ENCODE peak calls at places on chromosomes 5 and 9, in five cellular contexts. H, X, L, W and Y are unnamed samples. For H3K4me1, the result is how much of the 10 kb centered on the place peaks cover.

GRCh38 chr9:13942695-13943094 is 371.2 kb downstream of the NFIB start:
- DNase-seq in W (no peak), H (no peak), X (no peak), L (no peak), Y (no peak)

GRCh38 chr5:133373121-133373870 is 239.0 kb downstream of the FSTL4 start:
- DNase-seq in L (no peak), X (no peak), W (no peak), H (no peak), Y (no peak)

GRCh38 chr5:40406426-40407211 is 273.1 kb upstream of the PTGER4 start:
- DNase-seq in L (no peak), X (no peak), H (peak), W (no peak), Y (no peak)

GRCh38 chr9:116369706-116370105 is 216.1 kb downstream of the PAPPA start:
- DNase-seq in L (no peak), H (no peak), W (no peak), X (no peak), Y (no peak)

GRCh38 chr5:171462136-171462927 is 42.9 kb downstream of the FGF18 start:
- DNase-seq in L (no peak), W (no peak), X (no peak), H (no peak), Y (no peak)

GRCh38 chr9:4662989-4663792 is 1.1 kb downstream of the PLPP6 start:
- DNase-seq in W (no peak), H (peak), X (no peak), L (no peak), Y (no peak)

GRCh38 chr5:61357745-61358144 is 25.7 kb downstream of the ZSWIM6 start:
- DNase-seq in H (no peak), L (no peak), X (no peak), W (no peak), Y (no peak)

GRCh38 chr9:121929893-121930875 is 162.9 kb downstream of the TTLL11 start:
- DNase-seq in L (peak), H (peak), W (no peak), X (no peak), Y (no peak)

GRCh38 chr5:114678778-114679177 is 316.9 kb downstream of the KCNN2 start:
- DNase-seq in X (no peak), H (no peak), W (no peak), L (no peak), Y (no peak)

GRCh38 chr5:148910686-148911361 is 84.4 kb downstream of the ADRB2 start:
- DNase-seq in H (peak), W (no peak), L (no peak), X (no peak), Y (no peak)

GRCh38 chr9:21919377-21920362 is 74.5 kb downstream of the CDKN2A start:
- DNase-seq in X (no peak), W (peak), L (no peak), H (peak), Y (peak)

GRCh38 chr9:110933350-110934001 is 104.8 kb downstream of the LPAR1 start:
- DNase-seq in W (peak), L (no peak), X (no peak), H (no peak), Y (no peak)

GRCh38 chr9:92774274-92774673 is 9.6 kb upstream of the BICD2 start:
- DNase-seq in L (no peak), H (no peak), W (no peak), X (no peak), Y (no peak)

GRCh38 chr5:179115845-179116524 is 55.8 kb downstream of the ZNF354C start:
- DNase-seq in L (no peak), X (peak), W (no peak), H (no peak), Y (no peak)

GRCh38 chr9:3441197-3441816 is 84.5 kb downstream of the RFX3 start:
- DNase-seq in X (no peak), H (peak), W (peak), L (no peak), Y (peak)

GRCh38 chr9:93288341-93288740 is 104.4 kb downstream of the WNK2 start:
- DNase-seq in W (no peak), L (no peak), X (no peak), H (no peak), Y (no peak)

GRCh38 chr5:77777911-77778310 is 1.8 kb upstream of the TBCA start:
- DNase-seq in W (no peak), H (no peak), X (no peak), L (no peak), Y (no peak)

GRCh38 chr5:40660751-40661150 is 19.0 kb upstream of the PTGER4 start:
- DNase-seq in W (no peak), L (no peak), H (no peak), X (no peak), Y (no peak)

GRCh38 chr9:18424132-18424531 is 49.8 kb upstream of the ADAMTSL1 start:
- DNase-seq in H (no peak), L (no peak), X (no peak), W (no peak), Y (no peak)

GRCh38 chr9:38085308-38085707 is 16.3 kb upstream of the SHB start:
- DNase-seq in L (no peak), W (no peak), H (no peak), X (no peak), Y (no peak)

GRCh38 chr5:39422886-39423285 is 1.9 kb downstream of the DAB2 start:
- DNase-seq in W (no peak), X (no peak), H (no peak), L (no peak), Y (no peak)

GRCh38 chr5:1417586-1418225 is 27.5 kb downstream of the SLC6A3 start:
- DNase-seq in L (no peak), H (no peak), W (no peak), X (peak), Y (no peak)

GRCh38 chr9:69857828-69858227 is 37.2 kb downstream of the CFAP95 start:
- DNase-seq in X (no peak), L (no peak), W (no peak), H (no peak), Y (no peak)

GRCh38 chr5:177364159-177364962 is 6.6 kb downstream of the RGS14 start:
- DNase-seq in X (no peak), W (no peak), H (no peak), L (no peak), Y (no peak)

GRCh38 chr5:176620333-176620981 is 9.9 kb downstream of the SNCB start:
- DNase-seq in W (no peak), X (no peak), H (no peak), L (no peak), Y (no peak)

GRCh38 chr9:131087354-131087893 is 8.9 kb upstream of the AIF1L start:
- DNase-seq in H (no peak), W (no peak), X (no peak), L (no peak), Y (no peak)

GRCh38 chr9:118643118-118643517 is 726.1 kb downstream of the BRINP1 start:
- DNase-seq in X (peak), W (no peak), H (no peak), L (peak), Y (no peak)

GRCh38 chr9:37449877-37450632 is 15.2 kb downstream of the ZBTB5 start:
- DNase-seq in H (no peak), L (peak), W (no peak), X (no peak), Y (no peak)

GRCh38 chr9:12790026-12790425 is 15.2 kb downstream of the LURAP1L start:
- DNase-seq in L (no peak), W (no peak), H (no peak), X (no peak), Y (no peak)

GRCh38 chr5:93421498-93421897 is 159.5 kb downstream of the NR2F1-AS1 start:
- DNase-seq in L (peak), W (no peak), H (no peak), X (no peak), Y (no peak)

GRCh38 chr9:69012690-69013403 is 1.1 kb downstream of the PRKACG start:
- DNase-seq in L (no peak), H (no peak), X (no peak), W (no peak), Y (no peak)

GRCh38 chr9:121773954-121774714 is 122.7 kb downstream of the DAB2IP start:
- DNase-seq in X (peak), W (no peak), L (no peak), H (no peak), Y (no peak)

GRCh38 chr5:147483961-147484707 is 25.7 kb downstream of the DPYSL3 start:
- DNase-seq in L (no peak), W (no peak), H (peak), X (peak), Y (no peak)

GRCh38 chr5:74500037-74500917 is 140.3 kb downstream of the ENC1 start:
- DNase-seq in H (no peak), L (no peak), X (no peak), W (no peak), Y (no peak)

GRCh38 chr9:28598396-28598795 is 1025.1 kb upstream of the C9orf72 start:
- DNase-seq in W (no peak), H (no peak), L (no peak), X (no peak), Y (no peak)

GRCh38 chr5:153456354-153456753 is 34.1 kb upstream of the GRIA1 start:
- DNase-seq in X (no peak), L (no peak), W (no peak), H (no peak), Y (no peak)

GRCh38 chr9:79164396-79164795 is 407.4 kb upstream of the TLE4 start:
- DNase-seq in W (no peak), H (no peak), L (no peak), X (no peak), Y (no peak)

GRCh38 chr5:128225245-128226030 is 141.9 kb downstream of the SLC12A2 start:
- DNase-seq in W (no peak), H (no peak), X (no peak), L (no peak), Y (no peak)

GRCh38 chr5:142309747-142310318 is 15.0 kb downstream of the SPRY4 start:
- DNase-seq in H (no peak), L (no peak), W (no peak), X (no peak), Y (no peak)
- H3K4me1 ChIP-seq in H (under half), L (under half), W (under half), X (under half), Y (under half)

GRCh38 chr5:45795458-45795857 is 99.3 kb upstream of the HCN1 start:
- DNase-seq in X (no peak), H (no peak), L (no peak), W (no peak), Y (no peak)
- H3K4me3 ChIP-seq in X (no peak), H (no peak), L (no peak), W (no peak), Y (no peak)

GRCh38 chr9:104911029-104911607 is 16.8 kb downstream of the ABCA1 start:
- DNase-seq in W (no peak), H (no peak), X (no peak), L (no peak), Y (no peak)

GRCh38 chr9:104915739-104916138 is 12.2 kb downstream of the ABCA1 start:
- DNase-seq in H (no peak), L (no peak), W (no peak), X (no peak), Y (no peak)

GRCh38 chr9:104915049-104915448 is 12.9 kb downstream of the ABCA1 start:
- DNase-seq in X (no peak), H (no peak), W (no peak), L (no peak), Y (no peak)

GRCh38 chr9:104914458-104914857 is 13.5 kb downstream of the ABCA1 start:
- DNase-seq in W (no peak), L (no peak), X (no peak), H (no peak), Y (no peak)

GRCh38 chr9:104912606-104913005 is 15.3 kb downstream of the ABCA1 start:
- DNase-seq in L (no peak), H (no peak), X (no peak), W (no peak), Y (no peak)
- H3K4me1 ChIP-seq in L (under half), H (under half), X (half or more), W (under half), Y (under half)

DNA sequence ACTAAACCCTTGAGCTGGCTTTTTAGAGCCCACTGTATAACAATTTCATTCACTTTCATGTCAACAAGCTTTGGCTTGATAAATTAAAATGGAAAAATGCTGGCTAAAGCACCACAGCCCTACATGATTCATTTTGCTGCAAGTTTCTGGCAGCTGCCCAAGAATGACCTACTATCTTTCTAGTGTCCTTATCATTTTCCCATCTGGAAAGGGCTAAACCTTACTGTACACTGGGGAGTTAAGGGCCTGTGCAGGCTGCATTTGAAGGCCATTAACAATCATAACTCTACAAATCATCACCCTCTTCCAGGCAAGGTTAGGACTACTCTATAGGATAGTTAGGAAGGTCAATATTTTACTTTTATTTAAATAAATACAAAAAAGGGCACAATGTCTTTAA is 579.7 kb upstream of the ZNF608 start:
- DNase-seq in L (no peak), X (no peak), H (peak), W (no peak), Y (no peak)
- H3K4me3 ChIP-seq in L (no peak), X (no peak), H (no peak), W (no peak), Y (no peak)

GRCh38 chr5:3695818-3696217 is 100.2 kb downstream of the IRX1 start:
- DNase-seq in W (no peak), X (no peak), L (no peak), H (no peak), Y (no peak)
- H3K4me1 ChIP-seq in W (under half), X (under half), L (under half), H (under half), Y (under half)